ENCODE peak calls at places on chromosomes 12 and 14, in six cellular contexts. D is neural progenitor cell, S is upper lobe of right lung, F is A673, U is PC-3, E is aorta. R is an unnamed sample. For H3K27me3, the result is how much of the 10 kb centered on the place peaks cover.

GRCh38 chr12:581746-582145 is 81.5 kb downstream of the NINJ2 start:
- DNase-seq in D (no peak), S (no peak), F (no peak), U (no peak), E (no peak), R (no peak)

GRCh38 chr14:75126121-75126544 is 715 bp downstream of the NEK9 start:
- DNase-seq in D (no peak), S (no peak), F (peak), U (no peak), E (no peak), R (no peak)

GRCh38 chr14:81471062-81471461 is 62.6 kb downstream of the SEL1L start:
- DNase-seq in D (no peak), S (no peak), F (no peak), U (no peak), E (no peak), R (no peak)

GRCh38 chr12:123512838-123513665 is 20.5 kb downstream of the RILPL1 start:
- DNase-seq in D (no peak), S (no peak), F (no peak), U (no peak), E (no peak), R (no peak)

GRCh38 chr14:95464524-95464923 is 51.9 kb downstream of the SYNE3 start:
- DNase-seq in D (no peak), S (no peak), F (no peak), U (no peak), E (no peak), R (no peak)

GRCh38 chr12:13390381-13390856 is 193.9 kb downstream of the EMP1 start:
- DNase-seq in D (no peak), S (peak), F (peak), U (peak), E (peak), R (peak)

GRCh38 chr12:27431185-27431584 is 15.4 kb upstream of the SMCO2 start:
- DNase-seq in D (no peak), S (no peak), F (no peak), U (no peak), E (no peak), R (no peak)

GRCh38 chr14:93007225-93007997 is 84.5 kb downstream of the CHGA start:
- DNase-seq in D (no peak), S (no peak), F (no peak), U (peak), E (peak), R (peak)

GRCh38 chr12:63874897-63875296 is 30.4 kb downstream of the SRGAP1 start:
- DNase-seq in D (no peak), S (no peak), F (no peak), U (no peak), E (no peak), R (no peak)

GRCh38 chr12:20946732-20947131 is 136.2 kb downstream of the SLCO1B3 start:
- DNase-seq in D (peak), S (no peak), F (peak), U (peak), E (no peak), R (no peak)

GRCh38 chr12:5154091-5154490 is 110.4 kb downstream of the KCNA5 start:
- DNase-seq in D (peak), S (no peak), F (no peak), U (no peak), E (no peak), R (no peak)

GRCh38 chr12:2974560-2974971 is 15.4 kb downstream of the TEAD4 start:
- DNase-seq in D (no peak), S (no peak), F (no peak), U (no peak), E (no peak), R (no peak)

GRCh38 chr14:94367896-94368590 is 20.4 kb downstream of the SERPINA1 start:
- DNase-seq in D (no peak), S (peak), F (no peak), U (no peak), E (peak), R (no peak)

GRCh38 chr14:42229294-42229693 is 622.6 kb downstream of the LRFN5 start:
- DNase-seq in D (no peak), S (no peak), F (no peak), U (no peak), E (no peak), R (no peak)

GRCh38 chr14:93207468-93208308 is 632 bp downstream of the UBR7 start:
- DNase-seq in D (peak), S (no peak), F (peak), U (peak), E (no peak), R (peak)

GRCh38 chr12:69383074-69383473 is 23.5 kb downstream of the YEATS4 start:
- DNase-seq in D (no peak), S (no peak), F (no peak), U (no peak), E (no peak), R (no peak)

GRCh38 chr14:32134448-32135070 is 57.5 kb downstream of the ARHGAP5 start:
- DNase-seq in D (no peak), S (no peak), F (peak), U (peak), E (no peak), R (no peak)

GRCh38 chr12:122412851-122413433 is 9.5 kb downstream of the CLIP1 start:
- DNase-seq in D (no peak), S (no peak), F (peak), U (no peak), E (no peak), R (no peak)

GRCh38 chr14:90715993-90716392 is 100.2 kb downstream of the TTC7B start:
- DNase-seq in D (no peak), S (no peak), F (no peak), U (peak), E (no peak), R (no peak)

GRCh38 chr12:109115758-109116610 is at the start of gene ACACB:
- DNase-seq in D (peak), S (peak), F (no peak), U (no peak), E (no peak), R (peak)

GRCh38 chr12:131205534-131205933 is 251.8 kb downstream of the ADGRD1 start:
- DNase-seq in D (no peak), S (peak), F (no peak), U (no peak), E (no peak), R (no peak)

GRCh38 chr12:49232940-49233841 is 31.7 kb upstream of the TUBA1C start:
- DNase-seq in D (peak), S (peak), F (peak), U (no peak), E (peak), R (peak)
- H3K4me3 ChIP-seq in D (peak), S (peak), F (peak), U (no peak), E (no peak), R (no peak)

GRCh38 chr14:68547305-68548193 is 245.3 kb downstream of the ZFP36L1 start:
- DNase-seq in D (no peak), S (no peak), F (peak), U (peak), E (peak), R (peak)

GRCh38 chr14:68551045-68551683 is 241.7 kb downstream of the ZFP36L1 start:
- DNase-seq in D (no peak), S (no peak), F (no peak), U (no peak), E (no peak), R (peak)

GRCh38 chr14:68549966-68550705 is 242.7 kb downstream of the ZFP36L1 start:
- DNase-seq in D (no peak), S (no peak), F (peak), U (peak), E (no peak), R (no peak)

GRCh38 chr14:68548194-68549056 is 244.4 kb downstream of the ZFP36L1 start:
- DNase-seq in D (peak), S (peak), F (peak), U (peak), E (peak), R (peak)

DNA sequence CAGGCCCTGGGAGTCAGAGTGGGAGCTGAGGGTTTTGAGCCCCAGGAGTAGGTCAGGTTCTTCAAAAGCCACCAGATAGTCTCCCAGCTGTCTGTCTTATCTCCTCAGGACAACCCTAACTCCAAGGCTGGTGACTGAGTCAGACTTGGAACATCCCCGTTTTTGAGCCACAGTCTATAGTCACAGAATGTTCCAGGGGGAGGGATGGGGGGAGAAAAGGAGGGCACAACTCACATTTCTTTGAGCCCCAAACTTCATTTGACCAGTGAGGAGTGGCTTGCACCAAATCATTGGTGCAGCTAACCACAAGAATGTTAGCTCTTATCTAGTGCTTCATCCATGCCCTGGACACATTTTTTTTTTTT is 243.8 kb downstream of the ZFP36L1 start:
- DNase-seq in D (no peak), S (no peak), F (no peak), U (peak), E (no peak), R (peak)
- H3K27ac ChIP-seq in D (no peak), S (peak), F (peak), U (peak), E (peak), R (peak)

GRCh38 chr12:93664573-93665138 is 12.5 kb upstream of the CRADD start:
- DNase-seq in D (no peak), S (no peak), F (no peak), U (peak), E (no peak), R (no peak)

GRCh38 chr12:93667672-93668071 is 9.5 kb upstream of the CRADD start:
- DNase-seq in D (no peak), S (no peak), F (no peak), U (no peak), E (no peak), R (no peak)

GRCh38 chr12:93660996-93661395 is 16.2 kb upstream of the CRADD start:
- DNase-seq in D (no peak), S (no peak), F (no peak), U (no peak), E (no peak), R (no peak)

GRCh38 chr12:93663729-93664084 is 13.5 kb upstream of the CRADD start:
- DNase-seq in D (no peak), S (no peak), F (no peak), U (no peak), E (no peak), R (no peak)

GRCh38 chr12:93662961-93663728 is 14.0 kb upstream of the CRADD start:
- DNase-seq in D (no peak), S (no peak), F (no peak), U (peak), E (no peak), R (peak)
- H3K27me3 ChIP-seq in D (under half), S (under half), F (under half), U (under half), E (under half), R (under half)

GRCh38 chr12:9074484-9075140 is 41.1 kb downstream of the A2M start:
- DNase-seq in D (no peak), S (no peak), F (no peak), U (no peak), E (no peak), R (no peak)
- H3K4me3 ChIP-seq in D (no peak), S (no peak), F (no peak), U (no peak), E (no peak), R (no peak)

DNA sequence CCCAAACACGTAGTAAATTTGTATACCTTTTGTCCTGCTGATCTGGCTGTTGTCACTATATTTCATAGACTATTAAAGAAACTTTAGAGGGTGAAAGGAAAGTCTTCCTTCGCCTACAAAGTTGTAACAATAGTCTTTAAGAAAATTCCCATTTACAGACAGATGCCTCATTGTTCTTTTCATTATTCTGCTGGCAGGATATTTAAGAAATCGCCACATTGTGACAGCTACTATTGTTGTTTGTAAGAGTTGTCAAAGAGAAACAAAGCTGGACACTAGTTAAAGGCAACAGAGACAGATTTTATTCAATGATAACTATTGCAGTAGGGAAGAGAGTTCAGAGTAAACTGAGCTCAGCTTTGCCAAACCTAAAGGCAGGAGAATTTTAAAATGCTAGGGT is 1272.4 kb upstream of the SEL1L start:
- DNase-seq in D (no peak), S (no peak), F (no peak), U (no peak), E (no peak), R (no peak)
- H3K27ac ChIP-seq in D (no peak), S (no peak), F (no peak), U (no peak), E (no peak), R (no peak)